ENCODE peak calls at places on chromosomes 13 and 19, in seven cellular contexts. B is mucosa of descending colon, E is frontal cortex, D is LoVo, X is T-helper 17 cell, K is fibroblast of the aortic adventitia, H is epithelial cell of prostate. G is an unnamed sample.

GRCh38 chr13:48094404-48094780 is 512 bp downstream of the MED4 start:
- DNase-seq in B (no peak), K (peak), H (no peak), D (no peak), X (no peak), E (no peak), G (peak)

GRCh38 chr13:50161052-50161451 is 145.8 kb downstream of the KCNRG start:
- DNase-seq in B (no peak), E (no peak), D (no peak), K (peak), X (no peak), H (no peak), G (peak)

GRCh38 chr13:29524176-29524575 is 71.3 kb downstream of the SLC7A1 start:
- DNase-seq in X (no peak), B (no peak), E (no peak), K (peak), D (no peak), H (no peak), G (peak)

GRCh38 chr13:93549326-93549855 is 322.8 kb downstream of the GPC6 start:
- DNase-seq in B (no peak), K (peak), H (no peak), X (no peak), E (no peak), D (no peak), G (no peak)

GRCh38 chr19:55251296-55252081 is 7.3 kb downstream of the PPP6R1 start:
- DNase-seq in K (peak), X (no peak), E (no peak), B (no peak), H (no peak), D (no peak), G (no peak)

GRCh38 chr19:10603873-10604459 is 16.9 kb upstream of the AP1M2 start:
- DNase-seq in H (no peak), B (no peak), K (peak), D (no peak), E (no peak), X (no peak), G (no peak)

GRCh38 chr13:33761744-33762143 is 56.2 kb upstream of the RFC3 start:
- DNase-seq in X (no peak), E (no peak), K (no peak), B (no peak), H (no peak), D (no peak), G (peak)

GRCh38 chr13:100304241-100304640 is 215.3 kb downstream of the PCCA start:
- DNase-seq in H (no peak), K (no peak), E (no peak), B (no peak), X (no peak), D (no peak), G (no peak)

GRCh38 chr13:48507024-48507423 is 25.9 kb downstream of the RCBTB2 start:
- DNase-seq in B (no peak), X (no peak), D (no peak), K (no peak), H (peak), E (no peak), G (no peak)

GRCh38 chr13:114001331-114002008 is 27.6 kb upstream of the C13orf46 start:
- DNase-seq in K (no peak), E (no peak), D (no peak), X (no peak), H (no peak), B (peak), G (no peak)

GRCh38 chr19:4059931-4060620 is 6.6 kb downstream of the ZBTB7A start:
- DNase-seq in B (peak), K (peak), X (peak), E (no peak), H (no peak), D (no peak), G (no peak)

GRCh38 chr19:2144190-2144589 is 7.2 kb downstream of the AP3D1 start:
- DNase-seq in H (no peak), K (no peak), E (no peak), X (no peak), B (no peak), D (no peak), G (no peak)

GRCh38 chr19:28332351-28332750 is 880.6 kb downstream of the UQCRFS1 start:
- DNase-seq in H (no peak), D (no peak), E (no peak), X (no peak), K (no peak), B (no peak), G (no peak)

GRCh38 chr19:17340302-17340870 is 3.0 kb downstream of the GTPBP3 start:
- DNase-seq in D (no peak), K (no peak), E (no peak), B (peak), H (no peak), X (no peak), G (peak)

GRCh38 chr13:83024955-83025594 is 857.2 kb downstream of the SLITRK1 start:
- DNase-seq in D (no peak), B (no peak), E (no peak), K (peak), H (no peak), X (no peak), G (peak)

GRCh38 chr19:58476498-58477015 is 405 bp downstream of the ZNF446 start:
- DNase-seq in K (peak), E (peak), D (no peak), H (no peak), X (no peak), B (no peak), G (peak)

GRCh38 chr13:98511435-98511834 is 65.5 kb downstream of the STK24 start:
- DNase-seq in H (no peak), E (no peak), D (no peak), K (no peak), X (no peak), B (no peak), G (no peak)

GRCh38 chr13:51317262-51317661 is 22.2 kb upstream of the SERPINE3 start:
- DNase-seq in B (no peak), E (no peak), D (no peak), K (peak), H (no peak), X (no peak), G (peak)

GRCh38 chr19:1862424-1863307 is 713 bp downstream of the KLF16 start:
- DNase-seq in H (no peak), K (no peak), B (peak), E (no peak), D (peak), X (peak), G (peak)

GRCh38 chr19:47229674-47230121 is 1.3 kb downstream of the BBC3 start:
- DNase-seq in B (no peak), E (no peak), D (no peak), X (no peak), H (no peak), K (peak), G (peak)

GRCh38 chr19:51509823-51510660 is 8.4 kb upstream of the SIGLEC12 start:
- DNase-seq in E (no peak), D (no peak), X (no peak), B (no peak), H (no peak), K (no peak), G (no peak)

GRCh38 chr19:35330475-35330874 is 1.5 kb downstream of the CD22 start:
- DNase-seq in E (no peak), X (no peak), D (no peak), H (no peak), K (no peak), B (peak), G (no peak)

GRCh38 chr13:97822377-97822776 is 131.1 kb upstream of the IPO5 start:
- DNase-seq in H (no peak), B (no peak), E (no peak), K (no peak), X (no peak), D (no peak), G (no peak)

GRCh38 chr13:96527497-96527896 is 437.6 kb downstream of the HS6ST3 start:
- DNase-seq in X (no peak), E (no peak), H (no peak), B (no peak), D (no peak), K (no peak), G (no peak)

GRCh38 chr19:45138303-45138751 is 22.5 kb downstream of the NKPD1 start:
- DNase-seq in D (no peak), E (no peak), B (no peak), X (no peak), K (no peak), H (no peak), G (no peak)

GRCh38 chr19:34513767-34514166 is 32.2 kb downstream of the WTIP start:
- DNase-seq in B (no peak), X (no peak), E (no peak), K (no peak), D (no peak), H (no peak), G (no peak)

GRCh38 chr19:1566392-1567115 is 1.6 kb downstream of the MEX3D start:
- DNase-seq in H (no peak), B (peak), E (peak), D (no peak), K (peak), X (no peak), G (peak)

GRCh38 chr13:95480131-95480545 is 72.4 kb upstream of the CLDN10 start:
- DNase-seq in K (peak), X (no peak), E (no peak), B (no peak), H (no peak), D (no peak), G (no peak)

GRCh38 chr19:9913237-9914000 is 22.9 kb downstream of the OLFM2 start:
- DNase-seq in B (no peak), H (no peak), K (no peak), X (no peak), E (peak), D (no peak), G (no peak)

GRCh38 chr13:67416047-67416925 is 186.2 kb upstream of the PCDH9 start:
- DNase-seq in B (no peak), D (no peak), K (peak), E (no peak), X (no peak), H (no peak), G (peak)

GRCh38 chr19:13138916-13139198 is 11.3 kb downstream of the STX10 start:
- DNase-seq in D (no peak), K (no peak), B (no peak), H (no peak), E (no peak), X (no peak), G (no peak)

GRCh38 chr13:20796791-20797513 is 23.2 kb upstream of the EEF1AKMT1 start:
- DNase-seq in H (no peak), X (no peak), K (no peak), B (no peak), E (no peak), D (no peak), G (peak)

GRCh38 chr19:4580021-4580901 is 20.8 kb upstream of the SEMA6B start:
- DNase-seq in E (peak), K (no peak), D (no peak), H (no peak), B (no peak), X (no peak), G (no peak)

GRCh38 chr13:70634893-70635292 is 526.6 kb upstream of the KLHL1 start:
- DNase-seq in K (no peak), D (no peak), H (no peak), X (no peak), B (no peak), E (no peak), G (no peak)

GRCh38 chr13:21735621-21736401 is 64.9 kb downstream of the FGF9 start:
- DNase-seq in H (no peak), D (no peak), X (no peak), B (no peak), K (no peak), E (peak), G (no peak)

GRCh38 chr13:103640617-103641016 is 574.4 kb upstream of the SLC10A2 start:
- DNase-seq in H (no peak), K (no peak), E (no peak), B (no peak), D (no peak), X (no peak), G (no peak)

GRCh38 chr13:49436890-49437289 is 7.0 kb downstream of the CAB39L start:
- DNase-seq in H (no peak), B (no peak), E (no peak), K (peak), D (peak), X (no peak), G (peak)

GRCh38 chr13:76667551-76667950 is 218.7 kb downstream of the KCTD12 start:
- DNase-seq in H (no peak), D (no peak), B (no peak), K (peak), X (no peak), E (no peak), G (peak)

G was measured in foreskin fibroblast.